ENCODE peak calls at places on chromosome 12, in nine cellular contexts. G is esophagus muscularis mucosa; E is hippocampal formation; H is cardiac fibroblast; U is activated T-cell treated with anti-CD3 and anti-CD28 coated beads, Interleukin-2, amount 50 U/mL, for 48 hours; Q is NCI-H2081; P is activated CD4-positive, alpha-beta T cell treated with anti-CD3 and anti-CD28 coated beads, Interleukin-2, amount 10 ng/mL, durations not matched to agents 7 days and 5 days; N is cardiac muscle cell; Y is astrocyte of the spinal cord. W is an unnamed sample.

GRCh38 chr12:50637870-50638481 is 125.9 kb upstream of the ATF1 start:
- DNase-seq in H (peak; percentile 74), N (peak; percentile 67), G (no peak), Y (peak; percentile 71), E (peak; percentile 91), P (no peak), U (no peak), Q (peak; percentile 42), W (no peak)

GRCh38 chr12:132152921-132153321 is 8.7 kb downstream of the NOC4L start:
- DNase-seq in H (no peak), P (no peak), E (no peak), G (no peak), Q (no peak), N (no peak), U (no peak), Y (no peak), W (no peak)

GRCh38 chr12:118190266-118190665 is 54.3 kb downstream of the PEBP1 start:
- DNase-seq in H (peak; percentile 43), E (peak; percentile 85), Y (peak; percentile 53), P (no peak), Q (peak; percentile 33), N (peak; percentile 50), G (no peak), U (no peak), W (no peak)

GRCh38 chr12:93563807-93564538 is 8.5 kb upstream of the SOCS2 start:
- DNase-seq in E (no peak), Y (peak; percentile 11), H (peak; percentile 42), Q (no peak), N (peak; percentile 47), U (no peak), G (no peak), P (no peak), W (no peak)

GRCh38 chr12:76573840-76574373 is 14.3 kb upstream of the OSBPL8 start:
- DNase-seq in P (no peak), Q (no peak), N (no peak), Y (no peak), G (no peak), E (no peak), H (no peak), U (no peak), W (no peak)

GRCh38 chr12:4287325-4288290 is 14.0 kb downstream of the CCND2 start:
- DNase-seq in G (no peak), U (peak; percentile 37), E (no peak), N (no peak), Y (no peak), Q (no peak), P (no peak), H (no peak), W (peak; percentile 67)

GRCh38 chr12:109999649-109999971 is 380 bp downstream of the ANKRD13A start:
- DNase-seq in N (no peak), U (no peak), Q (no peak), E (no peak), H (no peak), P (no peak), Y (no peak), G (no peak), W (no peak)

GRCh38 chr12:7156259-7157197 is 26.4 kb downstream of the CLSTN3 start:
- DNase-seq in P (no peak), Q (no peak), E (no peak), N (no peak), H (no peak), Y (no peak), U (no peak), G (no peak), W (no peak)

GRCh38 chr12:68154768-68155167 is 4.8 kb downstream of the IFNG start:
- DNase-seq in G (no peak), E (no peak), Y (no peak), Q (no peak), P (no peak), N (no peak), H (no peak), U (no peak), W (no peak)

GRCh38 chr12:117441751-117442150 is 80.3 kb upstream of the NOS1 start:
- DNase-seq in Q (no peak), Y (peak; percentile 46), E (no peak), P (no peak), N (peak; percentile 0), U (no peak), H (no peak), G (no peak), W (no peak)

W was measured in skeletal muscle cell.